ENCODE peak calls at places on chromosomes 5 and 9, in ten cellular contexts. G is upper lobe of left lung, O is tibial nerve, B is transverse colon, U is K562, D is stomach, C is SK-N-SH, Y is ovary, N is HepG2, H is GM12878. A is an unnamed sample. For H3K4me1 and H3K27me3, the result is how much of the 10 kb centered on the place peaks cover.

GRCh38 chr9:38175423-38175822 is 106.4 kb upstream of the SHB start:
- DNase-seq in G (no peak), O (no peak), B (no peak), U (no peak), D (no peak), C (no peak), Y (no peak), N (no peak), H (no peak), A (no peak)

GRCh38 chr5:142013734-142014495 is 1.1 kb upstream of the GNPDA1 start:
- DNase-seq in G (peak), O (peak), B (peak), U (peak), D (no peak), C (no peak), Y (peak), N (peak), H (no peak), A (peak)

GRCh38 chr9:70566743-70567142 is 152.3 kb upstream of the KLF9 start:
- DNase-seq in G (no peak), O (no peak), B (no peak), U (no peak), D (no peak), C (no peak), Y (no peak), N (no peak), H (no peak), A (no peak)

GRCh38 chr5:84257061-84257460 is 127.6 kb downstream of the EDIL3 start:
- DNase-seq in G (no peak), O (no peak), B (no peak), U (no peak), D (no peak), C (no peak), Y (no peak), N (no peak), H (no peak), A (no peak)

GRCh38 chr9:137023583-137023991 is 4.5 kb downstream of the ABCA2 start:
- DNase-seq in G (peak), O (no peak), B (no peak), U (no peak), D (no peak), C (no peak), Y (no peak), N (no peak), H (no peak), A (no peak)

GRCh38 chr9:125407974-125408900 is 146.6 kb downstream of the GAPVD1 start:
- DNase-seq in G (peak), O (peak), B (peak), U (peak), D (peak), C (peak), Y (peak), N (peak), H (no peak), A (peak)

GRCh38 chr5:154179846-154180710 is 10.5 kb upstream of the GALNT10 start:
- DNase-seq in G (no peak), O (no peak), B (no peak), U (peak), D (no peak), C (peak), Y (no peak), N (peak), H (no peak), A (peak)

GRCh38 chr9:137670391-137671195 is 51.8 kb downstream of the EHMT1 start:
- DNase-seq in G (no peak), O (no peak), B (peak), U (peak), D (peak), C (no peak), Y (no peak), N (peak), H (no peak), A (peak)

GRCh38 chr5:55231476-55232193 is 1.8 kb downstream of the CCNO start:
- DNase-seq in G (peak), O (no peak), B (peak), U (no peak), D (no peak), C (peak), Y (no peak), N (no peak), H (no peak), A (no peak)

GRCh38 chr5:33738967-33739366 is 152.8 kb downstream of the ADAMTS12 start:
- DNase-seq in G (no peak), O (no peak), B (no peak), U (no peak), D (no peak), C (no peak), Y (no peak), N (peak), H (no peak), A (no peak)

GRCh38 chr9:107163370-107163769 is 119.7 kb upstream of the RAD23B start:
- DNase-seq in G (no peak), O (no peak), B (no peak), U (no peak), D (no peak), C (no peak), Y (no peak), N (no peak), H (no peak), A (no peak)

GRCh38 chr9:127567119-127567897 is 44.8 kb upstream of the STXBP1 start:
- DNase-seq in G (peak), O (no peak), B (peak), U (peak), D (peak), C (peak), Y (peak), N (no peak), H (no peak), A (peak)

GRCh38 chr9:127568618-127568970 is 43.5 kb upstream of the STXBP1 start:
- DNase-seq in G (no peak), O (no peak), B (no peak), U (no peak), D (no peak), C (no peak), Y (no peak), N (no peak), H (no peak), A (no peak)

GRCh38 chr9:127567898-127568617 is 44.0 kb upstream of the STXBP1 start:
- DNase-seq in G (peak), O (no peak), B (peak), U (peak), D (no peak), C (peak), Y (peak), N (no peak), H (no peak), A (no peak)

GRCh38 chr9:127565231-127565630 is 46.8 kb upstream of the STXBP1 start:
- DNase-seq in G (no peak), O (no peak), B (no peak), U (no peak), D (no peak), C (no peak), Y (no peak), N (no peak), H (no peak), A (no peak)

DNA sequence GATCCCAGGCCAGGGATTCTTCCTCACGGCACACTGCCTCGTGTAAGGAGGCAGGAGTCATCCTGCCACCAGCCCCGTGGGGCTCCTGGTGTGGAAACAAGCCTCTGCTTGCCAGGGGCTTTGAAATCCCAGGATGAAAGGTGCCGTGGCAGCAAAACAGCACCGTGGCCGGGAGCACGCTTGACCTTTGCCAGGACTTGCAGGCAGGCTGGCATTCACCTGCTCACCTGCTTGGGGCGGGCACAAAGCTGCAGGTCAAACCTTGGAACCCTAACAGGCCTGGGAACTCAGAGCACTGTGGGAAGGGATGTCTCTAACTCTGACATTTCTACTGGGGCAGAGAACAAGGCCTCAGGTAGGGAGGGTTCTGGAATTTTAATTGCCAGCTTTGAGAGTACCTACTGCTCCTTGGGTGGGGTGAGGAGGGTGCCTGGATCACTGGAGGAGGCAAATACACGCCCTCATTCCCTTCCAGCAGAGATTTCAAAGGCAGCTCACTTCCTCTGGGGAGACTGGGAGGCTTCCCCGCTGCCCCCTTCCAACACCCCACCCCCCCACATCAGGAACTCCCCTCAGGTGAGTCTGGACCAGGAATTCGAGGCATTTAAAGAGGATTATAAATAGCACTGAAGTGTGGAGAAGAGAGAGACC is 45.6 kb upstream of the STXBP1 start:
- DNase-seq in G (no peak), O (no peak), B (peak), U (no peak), D (peak), C (no peak), Y (no peak), N (no peak), H (no peak), A (no peak)
- H3K4me1 ChIP-seq in G (half or more), O (half or more), B (half or more), U (half or more), D (half or more), C (under half), Y (under half), N (half or more), H (under half), A (half or more)

GRCh38 chr5:113299591-113299990 is 135.2 kb downstream of the TSSK1B start:
- DNase-seq in G (no peak), O (no peak), B (no peak), U (no peak), D (no peak), C (no peak), Y (no peak), N (no peak), H (no peak), A (no peak)

GRCh38 chr5:113293613-113294340 is 141.0 kb downstream of the TSSK1B start:
- DNase-seq in G (no peak), O (peak), B (no peak), U (no peak), D (no peak), C (peak), Y (no peak), N (no peak), H (no peak), A (no peak)

GRCh38 chr5:113295111-113295539 is 139.7 kb downstream of the TSSK1B start:
- DNase-seq in G (no peak), O (no peak), B (no peak), U (no peak), D (no peak), C (peak), Y (no peak), N (no peak), H (no peak), A (no peak)

GRCh38 chr5:113294341-113295110 is 140.3 kb downstream of the TSSK1B start:
- DNase-seq in G (peak), O (peak), B (peak), U (peak), D (peak), C (peak), Y (peak), N (no peak), H (no peak), A (peak)

GRCh38 chr5:113296681-113297080 is 138.1 kb downstream of the TSSK1B start:
- DNase-seq in G (no peak), O (no peak), B (no peak), U (no peak), D (no peak), C (no peak), Y (no peak), N (no peak), H (no peak), A (no peak)
- TF ChIP-seq EP300 in G (no peak), O (no peak), B (no peak), U (no peak), D (no peak), C (no peak), Y (no peak), N (no peak), H (no peak), A (no peak)

DNA sequence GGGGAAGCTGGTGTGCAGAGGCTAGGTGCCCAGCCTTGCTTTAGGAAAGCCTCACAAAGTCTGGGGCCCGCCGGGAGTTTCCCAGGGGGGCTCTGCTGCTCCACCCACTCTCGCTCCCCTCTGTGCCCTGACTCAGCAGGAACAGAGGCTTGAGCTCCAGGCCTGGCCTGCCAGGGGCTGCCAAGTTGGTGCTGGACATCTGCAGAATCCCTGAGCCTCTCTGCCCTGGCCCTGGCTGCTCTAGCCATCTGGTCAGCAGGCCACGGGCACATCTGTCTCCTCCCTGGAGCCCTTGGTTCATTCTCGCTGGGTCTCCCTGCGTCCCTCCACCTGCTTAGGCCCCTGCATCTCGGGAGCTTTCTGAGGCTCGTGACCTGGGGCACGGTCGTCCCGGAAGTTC is 626 bp upstream of the ADAMTSL2 start:
- DNase-seq in G (peak), O (no peak), B (no peak), U (no peak), D (no peak), C (peak), Y (no peak), N (no peak), H (no peak), A (no peak)
- H3K27me3 ChIP-seq in G (under half), O (under half), B (under half), U (half or more), D (under half), C (under half), Y (under half), N (under half), H (under half), A (under half)

DNA sequence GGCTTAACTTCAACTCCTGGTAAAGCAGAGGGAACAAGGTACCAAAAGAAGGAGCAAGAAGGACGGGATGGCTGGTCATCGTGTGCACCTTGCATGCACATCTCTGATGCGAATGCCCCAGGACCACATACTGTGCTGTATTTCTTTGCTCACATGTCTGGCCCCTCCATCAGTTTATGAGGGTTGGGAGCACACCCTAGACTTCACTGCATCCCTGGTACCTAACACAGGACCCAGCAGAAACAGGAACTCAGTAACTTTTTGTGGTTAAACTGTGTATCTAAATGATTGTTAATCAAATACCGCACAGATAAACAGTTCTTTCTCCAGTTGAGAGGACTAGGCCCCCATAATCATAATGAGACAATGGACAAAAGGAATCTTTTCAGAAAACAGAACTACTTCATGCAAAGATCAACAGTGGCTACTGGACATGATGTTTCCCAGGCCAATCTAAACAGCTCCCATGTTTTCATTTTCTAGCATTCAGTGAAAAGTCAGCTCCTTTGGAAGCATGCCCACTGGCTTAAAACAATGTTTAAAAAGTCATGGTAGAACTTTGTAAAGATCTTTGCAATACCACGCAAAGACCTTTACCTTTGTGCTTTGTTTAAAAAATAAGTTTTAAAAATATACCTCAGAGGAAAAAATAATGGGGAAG is 55.5 kb upstream of the IFNK start:
- DNase-seq in G (no peak), O (no peak), B (no peak), U (no peak), D (no peak), C (no peak), Y (no peak), N (no peak), H (no peak), A (no peak)
- H3K4me1 ChIP-seq in G (under half), O (under half), B (under half), U (under half), D (under half), C (under half), Y (under half), N (under half), H (under half), A (under half)

GRCh38 chr5:1174122-1174936 is 27.1 kb upstream of the SLC6A19 start:
- DNase-seq in G (peak), O (peak), B (peak), U (peak), D (peak), C (peak), Y (no peak), N (peak), H (no peak), A (peak)
- TF ChIP-seq EP300 in G (no peak), O (no peak), B (no peak), U (peak), D (no peak), C (no peak), Y (no peak), N (no peak), H (no peak), A (no peak)

DNA sequence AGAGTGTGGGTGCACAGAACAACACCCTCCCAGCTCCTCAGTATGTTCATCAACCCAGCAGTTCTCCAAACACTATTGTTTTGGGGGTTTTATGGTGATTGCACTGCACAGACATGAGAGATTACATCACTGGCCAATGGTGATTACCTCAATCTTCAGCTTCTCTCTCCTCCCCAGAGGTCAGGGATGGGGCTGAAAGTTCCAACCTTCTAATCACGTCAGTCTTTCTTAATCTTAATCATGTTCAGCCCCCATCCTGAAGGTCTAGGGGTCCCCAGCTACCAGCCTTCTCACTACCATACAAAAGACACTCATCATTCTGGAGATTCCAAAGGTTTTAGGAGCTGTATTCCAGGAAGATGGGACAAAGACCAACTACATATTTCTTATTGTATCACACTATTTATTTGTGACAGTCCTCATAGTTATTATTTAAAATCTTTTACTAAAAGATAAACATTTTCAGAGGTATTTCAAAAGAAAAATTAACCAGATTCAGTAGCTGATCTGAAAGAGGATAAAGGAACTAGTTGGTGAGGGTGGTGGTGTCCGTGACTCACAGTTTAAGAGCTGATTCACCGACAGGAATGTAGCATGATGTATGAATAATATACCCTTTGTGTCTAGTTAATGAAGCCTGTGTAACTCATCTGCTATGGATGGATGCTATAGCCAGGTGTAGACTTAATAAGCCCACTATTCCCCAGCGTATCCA is 35.6 kb downstream of the RASEF start:
- DNase-seq in G (no peak), O (no peak), B (no peak), U (no peak), D (no peak), C (no peak), Y (no peak), N (peak), H (no peak), A (no peak)
- H3K27me3 ChIP-seq in G (under half), O (under half), B (under half), U (under half), D (under half), C (under half), Y (under half), N (under half), H (under half), A (under half)

GRCh38 chr5:1121101-1121500 is 9.2 kb upstream of the SLC12A7 start:
- DNase-seq in G (no peak), O (no peak), B (no peak), U (no peak), D (no peak), C (no peak), Y (no peak), N (no peak), H (no peak), A (no peak)

GRCh38 chr5:1118738-1119137 is 6.9 kb upstream of the SLC12A7 start:
- DNase-seq in G (peak), O (no peak), B (peak), U (peak), D (peak), C (no peak), Y (peak), N (no peak), H (no peak), A (peak)

GRCh38 chr5:1118231-1118698 is 6.4 kb upstream of the SLC12A7 start:
- DNase-seq in G (no peak), O (no peak), B (no peak), U (no peak), D (no peak), C (no peak), Y (peak), N (no peak), H (no peak), A (no peak)

GRCh38 chr5:1120236-1120999 is 8.6 kb upstream of the SLC12A7 start:
- DNase-seq in G (peak), O (no peak), B (no peak), U (no peak), D (no peak), C (no peak), Y (no peak), N (no peak), H (no peak), A (no peak)

DNA sequence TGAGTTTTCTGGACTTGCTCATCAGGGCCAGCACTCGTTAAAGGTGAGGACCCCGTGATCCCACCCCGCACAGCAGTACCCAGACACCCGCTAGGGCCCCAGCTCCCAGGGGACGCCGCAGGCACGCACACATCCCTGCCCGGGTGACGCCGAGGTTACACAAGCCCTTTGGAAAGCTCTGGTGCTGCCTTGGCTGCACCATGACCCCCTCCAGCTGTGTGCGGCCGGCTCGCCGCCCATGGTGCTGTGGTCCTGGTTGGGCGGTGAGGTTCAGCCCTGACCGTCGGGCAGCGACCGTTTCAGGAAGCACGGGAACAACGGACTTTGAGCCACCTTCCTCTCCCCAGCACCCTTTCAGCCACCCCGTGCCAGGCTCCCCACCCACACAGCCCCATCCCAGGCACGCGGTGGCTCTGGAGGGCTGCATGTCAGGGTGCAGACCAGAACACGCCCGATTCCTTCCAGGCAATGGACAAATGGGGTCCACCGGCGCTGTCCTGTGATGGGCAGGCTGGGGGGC is 7.5 kb upstream of the SLC12A7 start:
- DNase-seq in G (peak), O (no peak), B (peak), U (no peak), D (peak), C (no peak), Y (no peak), N (peak), H (no peak), A (no peak)
- H3K4me1 ChIP-seq in G (under half), O (under half), B (under half), U (half or more), D (half or more), C (under half), Y (under half), N (half or more), H (under half), A (under half)

DNA sequence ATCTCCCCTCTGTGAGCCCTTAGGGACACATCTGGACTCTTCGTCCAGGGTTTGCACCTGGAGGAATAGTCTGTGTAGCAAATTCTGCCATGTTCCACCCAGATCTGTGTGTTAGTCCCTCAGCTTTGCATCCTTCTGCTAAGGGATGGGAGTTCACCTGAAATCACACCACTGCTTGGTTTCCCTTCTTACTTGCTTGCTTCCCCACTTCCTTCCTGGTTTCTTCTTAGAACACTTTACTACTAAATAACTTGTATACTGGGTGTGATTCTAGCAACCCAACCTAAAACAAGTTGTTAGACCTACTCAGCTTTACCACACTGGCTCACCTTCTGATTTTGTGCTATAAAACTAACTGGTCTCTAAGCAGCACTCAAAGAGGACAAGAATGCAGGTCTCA is 202.6 kb upstream of the MAP3K1 start:
- DNase-seq in G (no peak), O (no peak), B (no peak), U (no peak), D (no peak), C (no peak), Y (no peak), N (no peak), H (no peak), A (no peak)
- TF ChIP-seq EP300 in G (no peak), O (no peak), B (no peak), U (no peak), D (no peak), C (no peak), Y (no peak), N (no peak), H (no peak), A (no peak)

A was measured in sigmoid colon.